ENCODE peak calls at places on chromosomes 11 and 22, in four cellular contexts. B is RCC 7860, V is Caco-2, U is C1 segment of cervical spinal cord. W is an unnamed sample.

GRCh38 chr11:129210831-129211181 is 18.7 kb upstream of the ARHGAP32 start:
- DNase-seq in V (no peak), U (no peak), B (no peak), W (no peak)

GRCh38 chr11:100498780-100499179 is 188.3 kb upstream of the ARHGAP42 start:
- DNase-seq in U (no peak), B (no peak), V (no peak), W (no peak)

GRCh38 chr11:61999141-61999975 is 31.9 kb upstream of the FTH1 start:
- DNase-seq in U (no peak), V (no peak), B (no peak), W (no peak)

GRCh38 chr11:30041171-30041570 is 24.3 kb upstream of the KCNA4 start:
- DNase-seq in U (no peak), V (no peak), B (no peak), W (no peak)

GRCh38 chr11:134656861-134657540 is 245.0 kb upstream of the B3GAT1 start:
- DNase-seq in U (no peak), V (peak), B (no peak), W (no peak)

GRCh38 chr11:46537851-46538295 is 56.0 kb downstream of the AMBRA1 start:
- DNase-seq in B (peak), V (peak), U (peak), W (peak)

GRCh38 chr11:126890561-126890960 is 110.0 kb downstream of the KIRREL3 start:
- DNase-seq in V (no peak), U (peak), B (no peak), W (no peak)

GRCh38 chr11:66691311-66691980 is 13.8 kb upstream of the RBM4B start:
- DNase-seq in B (no peak), U (no peak), V (no peak), W (no peak)

GRCh38 chr11:102243399-102243884 is 73.8 kb upstream of the BIRC3 start:
- DNase-seq in U (no peak), B (no peak), V (no peak), W (no peak)

GRCh38 chr22:35914665-35915476 is 113.8 kb downstream of the RBFOX2 start:
- DNase-seq in B (peak), U (peak), V (peak), W (peak)

GRCh38 chr11:94400075-94400838 is 962 bp downstream of the GPR83 start:
- DNase-seq in U (peak), V (no peak), B (no peak), W (no peak)

GRCh38 chr11:57551941-57552340 is 14.5 kb downstream of the SMTNL1 start:
- DNase-seq in U (no peak), B (no peak), V (peak), W (no peak)

GRCh38 chr22:45848904-45849303 is 128.1 kb downstream of the WNT7B start:
- DNase-seq in U (no peak), B (no peak), V (no peak), W (no peak)